ENCODE peak calls at places on chromosomes 11 and 22, in four cellular contexts. Y, V, S and U are unnamed samples.

GRCh38 chr11:34151916-34152845 is 46.8 kb downstream of the NAT10 start:
- DNase-seq in V (no peak), Y (no peak), S (no peak), U (no peak)

GRCh38 chr22:22820626-22821025 is 67.0 kb upstream of the IGLL5 start:
- DNase-seq in Y (no peak), V (no peak), S (no peak), U (no peak)

GRCh38 chr22:28015676-28016601 is 96.9 kb upstream of the PITPNB start:
- DNase-seq in S (no peak), V (no peak), Y (peak; percentile 6), U (no peak)

GRCh38 chr22:23086787-23087186 is 16.5 kb downstream of the GNAZ start:
- DNase-seq in V (no peak), S (no peak), Y (no peak), U (peak; percentile 30)

GRCh38 chr11:126716456-126717083 is 284.0 kb downstream of the KIRREL3 start:
- DNase-seq in S (peak; percentile 25), V (peak; percentile 57), Y (peak; percentile 55), U (peak; percentile 4)

GRCh38 chr11:111395081-111395480 is 16.0 kb upstream of the POU2AF1 start:
- DNase-seq in V (no peak), S (no peak), Y (no peak), U (no peak)

GRCh38 chr11:70334351-70334995 is 63.9 kb upstream of the CTTN start:
- DNase-seq in Y (no peak), V (no peak), S (no peak), U (no peak)

GRCh38 chr11:44565746-44566558 is 489 bp downstream of the CD82 start:
- DNase-seq in Y (no peak), V (no peak), S (no peak), U (no peak)

GRCh38 chr11:2525166-2525861 is 80.5 kb downstream of the KCNQ1 start:
- DNase-seq in S (no peak), V (no peak), Y (peak; percentile 9), U (no peak)

GRCh38 chr22:27797793-27798525 is 3.6 kb downstream of the MN1 start:
- DNase-seq in Y (no peak), S (no peak), V (no peak), U (no peak)

GRCh38 chr11:61281581-61282250 is 13.4 kb downstream of the VWCE start:
- DNase-seq in S (no peak), Y (peak; percentile 81), V (peak; percentile 34), U (peak; percentile 89)

GRCh38 chr11:20529757-20530156 is 69.7 kb upstream of the SLC6A5 start:
- DNase-seq in Y (no peak), V (no peak), S (no peak), U (no peak)

GRCh38 chr11:134638796-134639540 is 226.9 kb upstream of the B3GAT1 start:
- DNase-seq in Y (no peak), S (no peak), V (no peak), U (no peak)

GRCh38 chr11:14904745-14905103 is 12.7 kb upstream of the CYP2R1 start:
- DNase-seq in S (peak; percentile 67), V (peak; percentile 86), Y (peak; percentile 79), U (peak; percentile 88)

GRCh38 chr11:78350646-78351165 is 66.9 kb downstream of the GAB2 start:
- DNase-seq in S (peak; percentile 43), Y (no peak), V (peak; percentile 90), U (peak; percentile 8)

GRCh38 chr11:130062030-130062429 is 7.7 kb upstream of the APLP2 start:
- DNase-seq in V (no peak), S (no peak), Y (no peak), U (no peak)

GRCh38 chr11:27347949-27348879 is 14.8 kb downstream of the CCDC34 start:
- DNase-seq in S (no peak), V (no peak), Y (no peak), U (no peak)

GRCh38 chr11:68275721-68276488 is 4.1 kb upstream of the C11orf24 start:
- DNase-seq in S (no peak), V (no peak), Y (no peak), U (no peak)

GRCh38 chr11:110797453-110797852 is 85.2 kb upstream of the ARHGAP20 start:
- DNase-seq in Y (peak; percentile 11), S (no peak), V (peak; percentile 32), U (no peak)

GRCh38 chr11:3158131-3158591 is 6.9 kb downstream of the OSBPL5 start:
- DNase-seq in Y (peak; percentile 4), V (no peak), S (no peak), U (no peak)

GRCh38 chr11:19670030-19670761 is 42.4 kb upstream of the NAV2 start:
- DNase-seq in Y (no peak), V (no peak), S (peak; percentile 60), U (no peak)

GRCh38 chr11:90228056-90228455 is 5.2 kb upstream of the CHORDC1 start:
- DNase-seq in V (no peak), S (no peak), Y (no peak), U (no peak)

GRCh38 chr11:64241430-64242153 is 697 bp downstream of the FKBP2 start:
- DNase-seq in Y (peak; percentile 100), S (peak; percentile 99), V (peak; percentile 99), U (peak; percentile 100)
- TF ChIP-seq POLR2A in Y (peak; percentile 89), S (no peak), V (peak; percentile 79), U (no peak)

GRCh38 chr22:30425327-30425615 is 297 bp upstream of the MTFP1 start:
- DNase-seq in S (no peak), Y (no peak), V (no peak), U (no peak)

GRCh38 chr22:30424471-30425326 is 869 bp upstream of the MTFP1 start:
- DNase-seq in S (no peak), V (no peak), Y (peak; percentile 23), U (peak; percentile 73)

GRCh38 chr22:30426395-30427353 is 1.1 kb downstream of the MTFP1 start:
- DNase-seq in V (peak; percentile 80), S (peak; percentile 85), Y (peak; percentile 94), U (peak; percentile 87)

GRCh38 chr22:30423959-30424380 is 1.6 kb upstream of the MTFP1 start:
- DNase-seq in S (peak; percentile 99), V (peak; percentile 99), Y (peak; percentile 99), U (peak; percentile 99)

DNA sequence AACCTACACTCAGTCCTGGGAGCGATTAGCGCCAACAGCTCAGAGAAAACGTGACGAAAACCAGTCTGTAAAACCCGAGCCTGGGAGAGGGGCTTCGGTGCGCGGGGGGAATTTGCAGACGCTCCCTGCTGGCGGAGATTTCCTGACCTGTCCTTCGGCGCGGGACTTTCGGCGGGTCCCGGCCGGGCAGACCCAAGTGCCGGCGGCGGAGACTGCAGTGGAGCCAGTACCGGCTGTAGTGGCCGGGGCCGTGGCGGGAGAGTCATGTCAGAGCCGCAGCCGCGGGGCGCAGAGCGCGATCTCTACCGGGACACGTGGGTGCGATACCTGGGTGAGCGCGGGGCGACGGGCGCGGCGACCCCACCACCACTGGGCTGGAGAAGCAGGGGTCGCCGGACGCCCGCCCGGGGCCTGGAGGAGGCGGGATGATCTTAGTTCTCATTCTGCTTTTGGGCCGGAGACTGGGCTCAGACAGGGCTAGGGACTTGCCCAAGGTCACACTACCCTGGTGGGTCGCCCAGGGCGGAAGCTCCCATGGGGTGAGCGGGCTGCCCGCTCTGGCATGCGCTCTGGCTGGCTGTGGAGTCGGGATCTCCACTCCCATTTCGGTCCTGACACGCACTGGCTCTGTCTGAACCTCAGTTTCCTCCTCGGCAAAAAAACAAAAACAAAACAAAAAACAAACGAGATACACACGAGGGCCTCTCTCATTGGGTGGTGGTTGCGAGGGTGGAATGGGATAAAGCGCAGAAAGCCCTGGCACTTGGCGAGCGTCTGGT is at the start of gene MTFP1:
- DNase-seq in S (peak; percentile 39), V (peak; percentile 81), Y (peak; percentile 72), U (peak; percentile 69)
- TF ChIP-seq POLR2A in S (no peak), V (peak; percentile 35), Y (peak; percentile 33), U (no peak)

GRCh38 chr11:125568970-125569912 is at the start of gene EI24:
- DNase-seq in V (peak; percentile 94), Y (peak; percentile 93), S (peak; percentile 82), U (peak; percentile 92)
- TF ChIP-seq POLR2A in V (peak; percentile 90), Y (peak; percentile 31), S (no peak), U (peak; percentile 83)

DNA sequence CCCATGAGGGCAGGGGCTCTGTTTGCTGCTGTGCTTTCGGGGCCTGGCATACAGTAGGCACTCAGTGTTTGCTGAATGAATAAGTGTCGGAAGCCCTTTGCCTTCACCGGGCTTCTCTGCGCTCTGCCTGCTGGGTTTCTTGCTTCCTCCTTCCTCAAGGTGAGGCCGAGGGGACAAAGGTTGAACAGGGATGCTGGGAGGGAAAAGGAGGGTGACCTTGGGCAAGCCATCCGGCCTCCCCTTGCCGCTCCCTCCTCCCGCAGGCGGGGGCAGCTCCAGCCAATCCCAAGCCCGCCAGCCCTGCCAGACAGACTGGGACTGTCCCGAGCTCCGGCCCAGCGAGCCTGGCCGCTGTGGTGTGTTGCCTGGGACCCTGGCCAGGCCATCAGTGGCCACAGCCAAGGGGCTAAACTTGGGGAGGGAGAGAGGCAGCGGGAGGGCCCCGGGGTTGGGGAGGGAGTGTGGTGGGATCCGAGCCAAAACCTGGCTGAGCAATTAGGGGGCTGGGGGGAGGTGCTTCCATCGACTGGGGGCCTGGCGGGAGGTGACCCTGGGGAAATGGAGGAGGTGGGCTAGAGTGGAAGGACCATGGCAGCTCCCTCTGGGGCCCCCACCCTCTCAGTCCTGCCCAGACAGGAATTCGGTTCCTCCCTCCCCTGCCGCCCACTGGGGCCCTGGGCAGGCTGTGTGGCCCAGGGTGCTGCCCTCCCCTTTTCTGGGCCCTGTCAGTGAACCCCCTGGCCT is 3.3 kb upstream of the RCOR2 start:
- DNase-seq in S (no peak), Y (peak; percentile 89), V (no peak), U (no peak)
- TF ChIP-seq POLR2A in S (no peak), Y (peak; percentile 65), V (no peak), U (no peak)

GRCh38 chr22:41401781-41402648 is 20.3 kb downstream of the TEF start:
- DNase-seq in S (no peak), V (no peak), Y (peak; percentile 87), U (no peak)
- TF ChIP-seq POLR2A in S (no peak), V (no peak), Y (no peak), U (no peak)

GRCh38 chr22:46010951-46011626 is 34.1 kb upstream of the WNT7B start:
- DNase-seq in Y (no peak), S (no peak), V (no peak), U (no peak)
- TF ChIP-seq POLR2A in Y (no peak), S (no peak), V (no peak), U (no peak)

GRCh38 chr22:24497879-24498278 is 2.7 kb downstream of the UPB1 start:
- DNase-seq in V (peak; percentile 80), Y (no peak), S (no peak), U (no peak)
- TF ChIP-seq POLR2A in V (no peak), Y (no peak), S (no peak), U (no peak)

GRCh38 chr11:62546244-62546936 is at the start of gene AHNAK:
- DNase-seq in V (peak; percentile 90), S (peak; percentile 83), Y (peak; percentile 92), U (peak; percentile 76)
- TF ChIP-seq POLR2A in V (peak; percentile 65), S (peak; percentile 54), Y (peak; percentile 92), U (no peak)